ENCODE peak calls at places on chromosomes 3 and 15, in four cellular contexts. Q, N, K and R are unnamed samples.
A peak's percentile ranks its signal among the peaks of the same experiment; 100 is the strongest.

GRCh38 chr3:33278106-33278672 is 947 bp downstream of the FBXL2 start:
- DNase-seq in Q (peak; percentile 12), N (no peak), K (no peak), R (peak; percentile 19)

GRCh38 chr3:127114337-127115070 is 78.4 kb upstream of the PRR23E start:
- DNase-seq in Q (no peak), N (no peak), K (no peak), R (no peak)

GRCh38 chr3:104385421-104385820 is 981.3 kb upstream of the ALCAM start:
- DNase-seq in Q (peak; percentile 22), N (no peak), K (no peak), R (no peak)

GRCh38 chr3:186219211-186219638 is 110.3 kb upstream of the ETV5 start:
- DNase-seq in Q (no peak), N (no peak), K (no peak), R (no peak)

GRCh38 chr3:131972550-131972949 is 62.3 kb downstream of the CPNE4 start:
- DNase-seq in Q (no peak), N (no peak), K (no peak), R (no peak)

GRCh38 chr15:67180035-67180434 is 74.4 kb downstream of the AAGAB start:
- DNase-seq in Q (no peak), N (no peak), K (no peak), R (no peak)

GRCh38 chr15:66563126-66563525 is 2.7 kb downstream of the LCTL start:
- DNase-seq in Q (peak; percentile 63), N (no peak), K (no peak), R (peak; percentile 21)

GRCh38 chr3:10496121-10496863 is 9.1 kb downstream of the ATP2B2 start:
- DNase-seq in Q (no peak), N (no peak), K (no peak), R (no peak)

GRCh38 chr15:58229297-58229768 is 91.2 kb downstream of the AQP9 start:
- DNase-seq in Q (peak; percentile 8), N (no peak), K (no peak), R (peak; percentile 4)

GRCh38 chr3:150022406-150023238 is 51.9 kb upstream of the PFN2 start:
- DNase-seq in Q (no peak), N (no peak), K (no peak), R (peak; percentile 26)

GRCh38 chr3:168933614-168934013 is 729.9 kb downstream of the MECOM start:
- DNase-seq in Q (peak; percentile 18), N (no peak), K (peak; percentile 10), R (peak; percentile 32)

GRCh38 chr3:110234831-110235230 is 836.8 kb upstream of the NECTIN3 start:
- DNase-seq in Q (peak; percentile 37), N (no peak), K (peak; percentile 30), R (peak; percentile 44)

GRCh38 chr3:73188707-73189106 is 127.2 kb downstream of the EBLN2 start:
- DNase-seq in Q (no peak), N (no peak), K (no peak), R (no peak)

GRCh38 chr15:56759450-56759845 is 26.1 kb upstream of the ZNF280D start:
- DNase-seq in Q (peak; percentile 99), N (no peak), K (peak; percentile 60), R (peak; percentile 97)

GRCh38 chr15:59160880-59161593 is 45.6 kb upstream of the LDHAL6B start:
- DNase-seq in Q (peak; percentile 11), N (no peak), K (no peak), R (peak; percentile 43)

GRCh38 chr15:69126054-69126469 is 34.4 kb upstream of the GLCE start:
- DNase-seq in Q (peak; percentile 95), N (no peak), K (no peak), R (no peak)

GRCh38 chr15:55683366-55683765 is 59.6 kb downstream of the PRTG start:
- DNase-seq in Q (peak; percentile 71), N (no peak), K (peak; percentile 15), R (no peak)

GRCh38 chr3:41199866-41200668 is 762 bp downstream of the CTNNB1 start:
- DNase-seq in Q (peak; percentile 29), N (no peak), K (peak; percentile 72), R (peak; percentile 55)

GRCh38 chr15:58396181-58396580 is 35.6 kb upstream of the LIPC start:
- DNase-seq in Q (peak; percentile 97), N (no peak), K (peak; percentile 53), R (peak; percentile 73)

GRCh38 chr3:40841570-40842109 is 316.9 kb downstream of the ZNF621 start:
- DNase-seq in Q (no peak), N (no peak), K (no peak), R (no peak)

GRCh38 chr3:185779461-185779860 is 45.4 kb downstream of the IGF2BP2 start:
- DNase-seq in Q (no peak), N (no peak), K (no peak), R (peak; percentile 47)